ENCODE peak calls at places on chromosomes 16 and 17, in nine cellular contexts. Y is A549, T is endodermal cell, G is lower leg skin, K is prostate gland, I is fibroblast of lung, P is left ventricle myocardium inferior, S is right atrium auricular region, X is HFF-Myc. F is an unnamed sample.

GRCh38 chr16:85393674-85394510 is 219.2 kb upstream of the GSE1 start:
- DNase-seq in X (no peak), T (peak; percentile 92), Y (peak; percentile 65), K (no peak), S (no peak), P (peak; percentile 65), I (no peak), G (no peak), F (no peak)

GRCh38 chr17:8006836-8007680 is 4.6 kb downstream of the GUCY2D start:
- DNase-seq in G (no peak), X (no peak), Y (no peak), I (no peak), S (no peak), P (no peak), K (no peak), T (no peak), F (no peak)

GRCh38 chr16:77943770-77944169 is 78.6 kb upstream of the CLEC3A start:
- DNase-seq in Y (no peak), P (no peak), T (no peak), X (no peak), S (no peak), I (no peak), G (no peak), K (no peak), F (no peak)

GRCh38 chr17:44796731-44797130 is 33.4 kb downstream of the GJC1 start:
- DNase-seq in K (no peak), G (no peak), T (no peak), P (no peak), Y (no peak), I (no peak), S (no peak), X (no peak), F (no peak)

GRCh38 chr16:17691621-17692231 is 221.0 kb upstream of the XYLT1 start:
- DNase-seq in T (no peak), Y (no peak), X (no peak), I (peak; percentile 1), K (no peak), P (no peak), S (no peak), G (no peak), F (no peak)

GRCh38 chr17:15892679-15893332 is 52.1 kb upstream of the ADORA2B start:
- DNase-seq in X (no peak), S (no peak), T (no peak), P (no peak), K (peak; percentile 33), Y (peak; percentile 81), I (peak; percentile 89), G (no peak), F (no peak)

GRCh38 chr17:75822119-75822799 is 21.9 kb downstream of the UNC13D start:
- DNase-seq in G (no peak), Y (no peak), T (no peak), X (no peak), I (no peak), P (no peak), S (no peak), K (peak; percentile 62), F (no peak)

GRCh38 chr16:68079616-68080344 is 5.4 kb upstream of the NFATC3 start:
- DNase-seq in T (no peak), X (no peak), S (no peak), P (peak; percentile 83), G (peak; percentile 75), K (no peak), Y (no peak), I (no peak), F (no peak)

GRCh38 chr17:64226132-64226531 is 36.9 kb downstream of the TEX2 start:
- DNase-seq in Y (no peak), S (no peak), K (no peak), G (no peak), T (no peak), P (no peak), X (no peak), I (peak; percentile 33), F (no peak)

GRCh38 chr17:75514299-75515228 is 773 bp downstream of the CASKIN2 start:
- DNase-seq in I (peak; percentile 32), T (peak; percentile 74), K (peak; percentile 58), X (no peak), P (no peak), S (no peak), Y (no peak), G (no peak), F (no peak)

GRCh38 chr16:49097964-49098363 is 183.7 kb downstream of the CBLN1 start:
- DNase-seq in K (no peak), G (no peak), P (no peak), Y (no peak), X (no peak), I (no peak), T (no peak), S (no peak), F (no peak)

GRCh38 chr16:13307255-13307654 is 405.9 kb downstream of the SHISA9 start:
- DNase-seq in Y (no peak), X (no peak), S (no peak), P (no peak), G (no peak), K (no peak), T (no peak), I (peak; percentile 96), F (peak; percentile 94)

GRCh38 chr16:6576646-6577045 is 756.0 kb upstream of the RBFOX1 start:
- DNase-seq in X (no peak), T (no peak), Y (no peak), P (no peak), I (no peak), G (no peak), K (no peak), S (no peak), F (no peak)

GRCh38 chr17:54749157-54749556 is 151.5 kb upstream of the TOM1L1 start:
- DNase-seq in P (no peak), S (no peak), G (no peak), K (no peak), I (no peak), Y (peak; percentile 21), T (peak; percentile 77), X (no peak), F (no peak)

GRCh38 chr16:20504418-20504817 is 53.1 kb downstream of the ACSM2A start:
- DNase-seq in P (no peak), X (no peak), K (peak; percentile 7), G (no peak), S (no peak), I (no peak), T (no peak), Y (no peak), F (no peak)

GRCh38 chr17:4858880-4859260 is 25.7 kb downstream of the MINK1 start:
- DNase-seq in K (peak; percentile 91), X (no peak), S (no peak), P (peak; percentile 63), T (peak; percentile 79), I (peak; percentile 59), Y (no peak), G (peak; percentile 68), F (no peak)

GRCh38 chr16:74984194-74984669 is 691 bp downstream of the WDR59 start:
- DNase-seq in T (no peak), Y (peak; percentile 54), X (no peak), K (no peak), P (no peak), S (no peak), I (peak; percentile 32), G (no peak), F (no peak)

GRCh38 chr17:69573396-69573795 is 158.9 kb downstream of the MAP2K6 start:
- DNase-seq in T (no peak), X (no peak), P (no peak), I (no peak), S (no peak), G (no peak), Y (no peak), K (no peak), F (no peak)

DNA sequence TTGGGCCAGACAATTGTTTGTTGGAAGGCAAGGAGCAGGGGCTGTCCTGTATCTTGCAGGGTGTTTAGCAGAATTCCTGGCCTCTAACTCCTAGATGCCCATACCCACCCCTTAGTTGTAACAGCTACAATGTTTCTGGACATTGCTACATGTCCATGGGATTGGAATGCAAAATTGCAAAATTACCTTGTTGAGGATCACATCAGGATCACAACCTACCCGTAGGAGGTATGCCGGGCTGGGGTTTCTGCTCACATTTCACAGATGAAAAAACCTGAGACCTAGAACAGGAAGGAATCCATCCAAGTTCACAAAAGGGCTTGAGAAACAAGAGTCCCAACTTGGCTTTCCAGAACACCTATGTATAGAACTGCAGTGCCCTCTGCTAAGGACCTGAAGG is 22.7 kb downstream of the NOG start:
- DNase-seq in K (no peak), Y (no peak), G (no peak), T (no peak), S (no peak), P (no peak), I (no peak), X (no peak), F (no peak)
- H3K4me3 ChIP-seq in K (no peak overlapping the region), Y (no peak overlapping the region), G (no peak overlapping the region), T (no peak overlapping the region), S (no peak overlapping the region), P (no peak overlapping the region), I (no peak overlapping the region), X (no peak overlapping the region), F (no peak overlapping the region)

GRCh38 chr16:66516808-66517585 is 32.9 kb downstream of the TK2 start:
- DNase-seq in K (peak; percentile 97), Y (peak; percentile 99), I (peak; percentile 99), X (peak; percentile 98), G (peak; percentile 97), S (peak; percentile 99), P (peak; percentile 97), T (peak; percentile 76), F (peak; percentile 95)
- H3K4me3 ChIP-seq in K (no peak overlapping the region), Y (peak overlapping the region; percentile 22), I (no peak overlapping the region), X (no peak overlapping the region), G (no peak overlapping the region), S (peak overlapping the region; percentile 6), P (peak overlapping the region; percentile 56), T (no peak overlapping the region), F (no peak overlapping the region)

DNA sequence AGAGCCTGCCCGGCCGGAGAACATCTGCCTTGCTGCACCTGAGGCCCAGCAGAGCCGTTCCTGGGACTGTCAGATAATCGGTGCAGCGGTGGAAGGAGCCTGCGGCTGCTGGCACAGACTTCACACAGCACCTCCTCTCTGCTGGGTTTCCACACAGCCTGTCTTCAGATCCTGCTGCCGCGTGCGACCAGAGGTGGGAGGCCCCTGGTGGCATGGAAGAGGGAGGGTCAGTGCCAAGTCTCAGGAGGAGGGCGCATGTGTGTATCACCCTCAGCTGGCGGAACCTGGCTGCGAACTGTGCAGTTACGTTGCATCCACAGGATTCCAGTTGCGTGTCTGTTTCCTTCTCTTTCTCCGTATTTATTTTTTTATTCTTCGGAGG is 3.3 kb downstream of the CDK5R1 start:
- DNase-seq in X (no peak), G (no peak), I (no peak), S (no peak), Y (no peak), T (peak; percentile 70), P (no peak), K (no peak), F (no peak)
- H3K4me3 ChIP-seq in X (peak overlapping the region; percentile 17), G (no peak overlapping the region), I (no peak overlapping the region), S (no peak overlapping the region), Y (no peak overlapping the region), T (peak overlapping the region; percentile 30), P (no peak overlapping the region), K (no peak overlapping the region), F (no peak overlapping the region)

DNA sequence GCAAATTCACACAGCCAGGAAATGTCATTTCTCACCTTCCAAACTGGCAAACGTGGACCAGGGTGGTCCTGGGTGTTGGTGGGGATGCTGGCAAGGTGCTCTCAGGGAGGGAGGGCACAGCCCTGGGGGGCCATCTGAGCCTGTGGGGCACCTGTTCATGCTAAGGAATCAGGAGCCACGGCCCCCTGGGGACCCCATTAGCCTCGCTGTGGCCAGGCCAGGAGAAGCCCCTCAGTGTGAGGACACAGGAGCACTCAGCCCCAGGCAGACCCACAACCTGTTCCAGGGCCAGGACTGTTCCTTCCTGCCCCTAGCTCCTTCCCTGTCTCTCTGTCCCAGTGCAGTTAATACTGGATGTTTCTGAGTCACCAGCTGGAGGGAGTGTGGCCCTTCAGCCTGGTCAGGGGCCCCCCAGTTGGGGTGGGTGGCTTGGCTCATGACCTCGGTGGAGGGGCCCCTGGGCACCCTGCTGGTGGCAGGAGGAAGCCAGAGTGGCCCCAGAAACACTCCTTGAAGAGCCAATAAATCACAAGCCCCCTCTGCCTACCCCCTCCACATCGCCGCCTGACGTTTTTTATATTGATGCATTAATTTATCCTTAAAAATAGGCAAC is 22.5 kb downstream of the ACTG1 start:
- DNase-seq in Y (no peak), T (peak; percentile 68), I (no peak), G (no peak), X (no peak), K (no peak), S (no peak), P (no peak), F (no peak)
- H3K4me3 ChIP-seq in Y (no peak overlapping the region), T (no peak overlapping the region), I (no peak overlapping the region), G (no peak overlapping the region), X (no peak overlapping the region), K (no peak overlapping the region), S (no peak overlapping the region), P (no peak overlapping the region), F (no peak overlapping the region)

F was measured in skeletal muscle cell.